ENCODE peak calls at places on chromosomes 12 and 14, in eight cellular contexts. One of them, this sample, is unnamed.

GRCh38 chr12:116559330-116560080 is at the start of gene MAP1LC3B2:
- DNase-seq in AG04449: no peak
- DNase-seq in psoas muscle: peak
- DNase-seq in gastrocnemius medialis: peak
- DNase-seq in brain microvascular endothelial cell: peak
- DNase-seq in heart right ventricle: no peak
- DNase-seq in upper lobe of right lung: peak
- DNase-seq in uterus: no peak
- DNase-seq in this sample: no peak

GRCh38 chr12:120721866-120722265 is 3.8 kb upstream of the ACADS start:
- DNase-seq in AG04449: no peak
- DNase-seq in psoas muscle: no peak
- DNase-seq in gastrocnemius medialis: no peak
- DNase-seq in brain microvascular endothelial cell: no peak
- DNase-seq in heart right ventricle: no peak
- DNase-seq in upper lobe of right lung: no peak
- DNase-seq in uterus: no peak
- DNase-seq in this sample: no peak

GRCh38 chr14:95707327-95707726 is 6.6 kb downstream of the TCL1A start:
- DNase-seq in AG04449: no peak
- DNase-seq in psoas muscle: no peak
- DNase-seq in gastrocnemius medialis: no peak
- DNase-seq in brain microvascular endothelial cell: no peak
- DNase-seq in heart right ventricle: no peak
- DNase-seq in upper lobe of right lung: no peak
- DNase-seq in uterus: no peak
- DNase-seq in this sample: no peak

GRCh38 chr12:42607584-42607984 is 18.0 kb upstream of the PRICKLE1 start:
- DNase-seq in AG04449: no peak
- DNase-seq in psoas muscle: no peak
- DNase-seq in gastrocnemius medialis: no peak
- DNase-seq in brain microvascular endothelial cell: no peak
- DNase-seq in heart right ventricle: no peak
- DNase-seq in upper lobe of right lung: no peak
- DNase-seq in uterus: no peak
- DNase-seq in this sample: no peak

GRCh38 chr12:68497702-68498101 is 113.0 kb upstream of the RAP1B start:
- DNase-seq in AG04449: peak
- DNase-seq in psoas muscle: no peak
- DNase-seq in gastrocnemius medialis: no peak
- DNase-seq in brain microvascular endothelial cell: peak
- DNase-seq in heart right ventricle: no peak
- DNase-seq in upper lobe of right lung: no peak
- DNase-seq in uterus: no peak
- DNase-seq in this sample: no peak

GRCh38 chr12:121334513-121335343 is 17.5 kb downstream of the ANAPC5 start:
- DNase-seq in AG04449: peak
- DNase-seq in psoas muscle: no peak
- DNase-seq in gastrocnemius medialis: no peak
- DNase-seq in brain microvascular endothelial cell: peak
- DNase-seq in heart right ventricle: no peak
- DNase-seq in upper lobe of right lung: no peak
- DNase-seq in uterus: no peak
- DNase-seq in this sample: peak

GRCh38 chr14:99745307-99745951 is 47.8 kb upstream of the EML1 start:
- DNase-seq in AG04449: peak
- DNase-seq in psoas muscle: no peak
- DNase-seq in gastrocnemius medialis: no peak
- DNase-seq in brain microvascular endothelial cell: peak
- DNase-seq in heart right ventricle: no peak
- DNase-seq in upper lobe of right lung: no peak
- DNase-seq in uterus: no peak
- DNase-seq in this sample: no peak

GRCh38 chr12:570949-571794 is 92.1 kb downstream of the NINJ2 start:
- DNase-seq in AG04449: no peak
- DNase-seq in psoas muscle: peak
- DNase-seq in gastrocnemius medialis: peak
- DNase-seq in brain microvascular endothelial cell: no peak
- DNase-seq in heart right ventricle: peak
- DNase-seq in upper lobe of right lung: peak
- DNase-seq in uterus: peak
- DNase-seq in this sample: no peak

GRCh38 chr12:122895757-122896636 is at the start of gene VPS37B:
- DNase-seq in AG04449: no peak
- DNase-seq in psoas muscle: peak
- DNase-seq in gastrocnemius medialis: peak
- DNase-seq in brain microvascular endothelial cell: peak
- DNase-seq in heart right ventricle: peak
- DNase-seq in upper lobe of right lung: peak
- DNase-seq in uterus: peak
- DNase-seq in this sample: peak

GRCh38 chr12:120539303-120539702 is 5.1 kb downstream of the RNF10 start:
- DNase-seq in AG04449: no peak
- DNase-seq in psoas muscle: no peak
- DNase-seq in gastrocnemius medialis: peak
- DNase-seq in brain microvascular endothelial cell: no peak
- DNase-seq in heart right ventricle: no peak
- DNase-seq in upper lobe of right lung: no peak
- DNase-seq in uterus: no peak
- DNase-seq in this sample: no peak

GRCh38 chr12:72618764-72619163 is 346.6 kb downstream of the TRHDE start:
- DNase-seq in AG04449: no peak
- DNase-seq in psoas muscle: no peak
- DNase-seq in gastrocnemius medialis: no peak
- DNase-seq in brain microvascular endothelial cell: no peak
- DNase-seq in heart right ventricle: no peak
- DNase-seq in upper lobe of right lung: no peak
- DNase-seq in uterus: peak
- DNase-seq in this sample: no peak

GRCh38 chr12:91074068-91074819 is 16.4 kb upstream of the KERA start:
- DNase-seq in AG04449: peak
- DNase-seq in psoas muscle: no peak
- DNase-seq in gastrocnemius medialis: no peak
- DNase-seq in brain microvascular endothelial cell: no peak
- DNase-seq in heart right ventricle: no peak
- DNase-seq in upper lobe of right lung: no peak
- DNase-seq in uterus: no peak
- DNase-seq in this sample: no peak
- H3K4me3 ChIP-seq in AG04449: no peak
- H3K4me3 ChIP-seq in psoas muscle: no peak
- H3K4me3 ChIP-seq in gastrocnemius medialis: no peak
- H3K4me3 ChIP-seq in brain microvascular endothelial cell: no peak
- H3K4me3 ChIP-seq in heart right ventricle: no peak
- H3K4me3 ChIP-seq in upper lobe of right lung: no peak
- H3K4me3 ChIP-seq in uterus: no peak
- H3K4me3 ChIP-seq in this sample: no peak

GRCh38 chr14:70907996-70908917 is 998 bp downstream of the PCNX1 start:
- DNase-seq in AG04449: no peak
- DNase-seq in psoas muscle: peak
- DNase-seq in gastrocnemius medialis: peak
- DNase-seq in brain microvascular endothelial cell: peak
- DNase-seq in heart right ventricle: peak
- DNase-seq in upper lobe of right lung: peak
- DNase-seq in uterus: peak
- DNase-seq in this sample: no peak
- TF ChIP-seq CTCF in AG04449: no peak
- TF ChIP-seq CTCF in psoas muscle: no peak
- TF ChIP-seq CTCF in gastrocnemius medialis: no peak
- TF ChIP-seq CTCF in brain microvascular endothelial cell: no peak
- TF ChIP-seq CTCF in heart right ventricle: no peak
- TF ChIP-seq CTCF in upper lobe of right lung: no peak
- TF ChIP-seq CTCF in uterus: no peak
- TF ChIP-seq CTCF in this sample: no peak

DNA sequence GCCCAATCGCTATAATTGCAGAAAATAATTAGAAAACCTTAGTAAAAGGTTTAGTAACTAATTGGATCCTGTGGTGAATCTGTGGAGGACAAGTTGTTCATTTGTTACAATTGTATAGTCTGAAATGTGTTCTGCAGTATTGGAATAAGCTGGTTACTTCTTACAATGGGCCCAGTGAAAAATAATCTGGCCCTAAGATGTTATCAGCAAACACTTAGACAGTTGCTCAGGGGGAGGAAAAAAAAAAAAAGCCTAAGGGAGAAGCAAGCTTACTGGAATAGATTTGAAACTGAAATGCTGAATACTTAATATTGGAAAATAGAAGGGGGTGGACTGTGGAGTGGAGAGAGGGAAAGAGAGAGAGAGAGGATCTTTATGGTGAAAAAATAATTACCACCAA is 4.0 kb downstream of the FOXG1 start:
- DNase-seq in AG04449: no peak
- DNase-seq in psoas muscle: no peak
- DNase-seq in gastrocnemius medialis: no peak
- DNase-seq in brain microvascular endothelial cell: no peak
- DNase-seq in heart right ventricle: no peak
- DNase-seq in upper lobe of right lung: no peak
- DNase-seq in uterus: no peak
- DNase-seq in this sample: no peak
- H3K4me3 ChIP-seq in AG04449: no peak
- H3K4me3 ChIP-seq in psoas muscle: no peak
- H3K4me3 ChIP-seq in gastrocnemius medialis: no peak
- H3K4me3 ChIP-seq in brain microvascular endothelial cell: no peak
- H3K4me3 ChIP-seq in heart right ventricle: no peak
- H3K4me3 ChIP-seq in upper lobe of right lung: no peak
- H3K4me3 ChIP-seq in uterus: no peak
- H3K4me3 ChIP-seq in this sample: no peak

DNA sequence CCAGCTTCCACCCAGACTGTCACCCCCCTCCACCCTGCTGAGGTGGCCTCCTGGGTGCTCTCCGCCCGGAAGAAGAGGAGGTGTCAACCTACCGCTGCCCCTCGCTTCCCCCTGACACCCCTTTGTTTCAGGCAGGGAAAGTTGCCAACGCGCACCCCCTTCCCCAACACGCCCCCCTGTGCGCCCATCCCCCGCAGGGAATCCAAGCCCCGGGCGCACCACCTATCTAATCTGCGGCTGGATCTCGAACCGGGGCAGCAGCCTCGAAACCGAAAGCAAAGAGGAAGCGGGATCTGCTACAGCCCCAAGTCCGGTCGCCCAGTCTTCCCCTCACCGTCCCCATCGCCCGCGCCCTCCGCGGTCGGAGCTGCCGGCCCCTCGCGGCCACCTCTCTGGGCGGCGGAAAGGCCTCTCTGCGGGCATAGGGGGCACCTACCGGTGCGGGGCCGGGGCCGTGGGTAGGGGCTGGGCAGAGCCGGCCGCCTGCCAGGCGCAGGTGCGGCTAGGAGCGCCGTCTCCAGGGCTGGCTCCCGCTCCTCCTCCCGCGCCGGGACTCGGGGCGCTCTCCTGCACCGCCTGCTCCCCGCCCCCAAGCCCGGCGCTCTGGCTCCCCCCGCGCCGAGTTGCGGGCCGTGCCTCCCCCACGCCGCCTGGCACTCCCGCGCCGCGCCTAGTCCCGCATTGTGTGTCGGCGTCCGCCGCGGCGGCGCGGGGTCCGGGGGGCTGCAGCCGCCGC is 18.3 kb upstream of the PLEKHH1 start:
- DNase-seq in AG04449: no peak
- DNase-seq in psoas muscle: peak
- DNase-seq in gastrocnemius medialis: no peak
- DNase-seq in brain microvascular endothelial cell: peak
- DNase-seq in heart right ventricle: peak
- DNase-seq in upper lobe of right lung: peak
- DNase-seq in uterus: peak
- DNase-seq in this sample: no peak
- TF ChIP-seq CTCF in AG04449: no peak
- TF ChIP-seq CTCF in psoas muscle: no peak
- TF ChIP-seq CTCF in gastrocnemius medialis: no peak
- TF ChIP-seq CTCF in brain microvascular endothelial cell: no peak
- TF ChIP-seq CTCF in heart right ventricle: no peak
- TF ChIP-seq CTCF in upper lobe of right lung: no peak
- TF ChIP-seq CTCF in uterus: no peak
- TF ChIP-seq CTCF in this sample: no peak

GRCh38 chr12:54215990-54216579 is 27.3 kb upstream of the SMUG1 start:
- DNase-seq in AG04449: no peak
- DNase-seq in psoas muscle: no peak
- DNase-seq in gastrocnemius medialis: no peak
- DNase-seq in brain microvascular endothelial cell: no peak
- DNase-seq in heart right ventricle: peak
- DNase-seq in upper lobe of right lung: peak
- DNase-seq in uterus: no peak
- DNase-seq in this sample: no peak
- H3K4me3 ChIP-seq in AG04449: no peak
- H3K4me3 ChIP-seq in psoas muscle: no peak
- H3K4me3 ChIP-seq in gastrocnemius medialis: peak
- H3K4me3 ChIP-seq in brain microvascular endothelial cell: no peak
- H3K4me3 ChIP-seq in heart right ventricle: peak
- H3K4me3 ChIP-seq in upper lobe of right lung: peak
- H3K4me3 ChIP-seq in uterus: no peak
- H3K4me3 ChIP-seq in this sample: no peak

This sample was measured in LNCaP clone FGC.